ENCODE peak calls at places on chromosomes 1 and 21, in nine cellular contexts. F, P, V, O, M, S, G, X and K are unnamed samples.

GRCh38 chr1:168907781-168908180 is 178.8 kb upstream of the DPT start:
- DNase-seq in F (no peak), P (no peak), V (no peak), O (no peak), M (no peak), S (no peak), G (no peak), X (no peak), K (peak)

GRCh38 chr1:83067954-83068353 is 931.0 kb downstream of the TTLL7 start:
- DNase-seq in F (no peak), P (no peak), V (no peak), O (no peak), M (no peak), S (no peak), G (no peak), X (no peak), K (no peak)

GRCh38 chr1:33161061-33161681 is 20.7 kb downstream of the TRIM62 start:
- DNase-seq in F (peak), P (peak), V (no peak), O (no peak), M (peak), S (no peak), G (no peak), X (no peak), K (no peak)

GRCh38 chr1:91556556-91556955 is 55.9 kb downstream of the CDC7 start:
- DNase-seq in F (no peak), P (no peak), V (no peak), O (no peak), M (no peak), S (no peak), G (no peak), X (no peak), K (no peak)

GRCh38 chr1:98874828-98875227 is 129.8 kb downstream of the PLPPR5 start:
- DNase-seq in F (no peak), P (no peak), V (no peak), O (no peak), M (no peak), S (no peak), G (no peak), X (no peak), K (no peak)

GRCh38 chr1:50305808-50306207 is 117.4 kb downstream of the DMRTA2 start:
- DNase-seq in F (no peak), P (no peak), V (no peak), O (no peak), M (no peak), S (no peak), G (no peak), X (no peak), K (no peak)

GRCh38 chr1:207824691-207825090 is 72.8 kb downstream of the CD46 start:
- DNase-seq in F (no peak), P (no peak), V (no peak), O (no peak), M (no peak), S (peak), G (no peak), X (no peak), K (peak)

GRCh38 chr1:159580340-159580739 is 7.3 kb upstream of the APCS start:
- DNase-seq in F (no peak), P (no peak), V (no peak), O (no peak), M (no peak), S (no peak), G (no peak), X (no peak), K (no peak)

GRCh38 chr1:198667186-198667585 is 28.3 kb downstream of the PTPRC start:
- DNase-seq in F (no peak), P (no peak), V (no peak), O (no peak), M (no peak), S (no peak), G (no peak), X (no peak), K (no peak)

GRCh38 chr21:45098867-45099266 is 24.5 kb downstream of the ADARB1 start:
- DNase-seq in F (no peak), P (peak), V (no peak), O (no peak), M (no peak), S (no peak), G (peak), X (no peak), K (peak)

GRCh38 chr1:218582646-218583045 is 237.5 kb downstream of the TGFB2 start:
- DNase-seq in F (no peak), P (no peak), V (no peak), O (no peak), M (no peak), S (no peak), G (no peak), X (no peak), K (no peak)

GRCh38 chr1:170618418-170618817 is 45.5 kb upstream of the PRRX1 start:
- DNase-seq in F (no peak), P (no peak), V (no peak), O (no peak), M (no peak), S (no peak), G (no peak), X (no peak), K (no peak)